ENCODE peak calls at places on chromosomes 13 and 19, in six cellular contexts. One of them, this sample, is unnamed.
A peak's percentile ranks its signal among the peaks of the same experiment; 100 is the strongest.

GRCh38 chr13:57128909-57129308 is 11.8 kb upstream of the PRR20A start:
- DNase-seq in fibroblast of lung: no peak
- DNase-seq in GM23338: peak; percentile 67
- DNase-seq in IMR-90: no peak
- DNase-seq in heart right ventricle: no peak
- DNase-seq in endothelial cell of umbilical vein: no peak
- DNase-seq in this sample: no peak

GRCh38 chr19:52898101-52898500 is 666 bp upstream of the ZNF320 start:
- DNase-seq in fibroblast of lung: no peak
- DNase-seq in GM23338: peak; percentile 65
- DNase-seq in IMR-90: no peak
- DNase-seq in heart right ventricle: peak; percentile 14
- DNase-seq in endothelial cell of umbilical vein: no peak
- DNase-seq in this sample: no peak

GRCh38 chr19:17244618-17245534 is 843 bp downstream of the NR2F6 start:
- DNase-seq in fibroblast of lung: no peak
- DNase-seq in GM23338: peak; percentile 60
- DNase-seq in IMR-90: no peak
- DNase-seq in heart right ventricle: peak; percentile 62
- DNase-seq in endothelial cell of umbilical vein: no peak
- DNase-seq in this sample: peak; percentile 50

GRCh38 chr13:49439609-49440008 is 4.3 kb downstream of the CAB39L start:
- DNase-seq in fibroblast of lung: no peak
- DNase-seq in GM23338: no peak
- DNase-seq in IMR-90: no peak
- DNase-seq in heart right ventricle: no peak
- DNase-seq in endothelial cell of umbilical vein: no peak
- DNase-seq in this sample: no peak

GRCh38 chr13:43356566-43356965 is 333.2 kb downstream of the DNAJC15 start:
- DNase-seq in fibroblast of lung: no peak
- DNase-seq in GM23338: no peak
- DNase-seq in IMR-90: peak; percentile 10
- DNase-seq in heart right ventricle: no peak
- DNase-seq in endothelial cell of umbilical vein: no peak
- DNase-seq in this sample: no peak

GRCh38 chr19:4197625-4198466 is 15.4 kb downstream of the ANKRD24 start:
- DNase-seq in fibroblast of lung: no peak
- DNase-seq in GM23338: peak; percentile 87
- DNase-seq in IMR-90: no peak
- DNase-seq in heart right ventricle: no peak
- DNase-seq in endothelial cell of umbilical vein: no peak
- DNase-seq in this sample: no peak

GRCh38 chr13:35630551-35631275 is 154.2 kb upstream of the MAB21L1 start:
- DNase-seq in fibroblast of lung: peak; percentile 70
- DNase-seq in GM23338: peak; percentile 94
- DNase-seq in IMR-90: peak; percentile 70
- DNase-seq in heart right ventricle: no peak
- DNase-seq in endothelial cell of umbilical vein: peak; percentile 13
- DNase-seq in this sample: no peak

GRCh38 chr13:77207943-77208342 is 119.0 kb downstream of the MYCBP2 start:
- DNase-seq in fibroblast of lung: peak; percentile 79
- DNase-seq in GM23338: peak; percentile 7
- DNase-seq in IMR-90: peak; percentile 96
- DNase-seq in heart right ventricle: no peak
- DNase-seq in endothelial cell of umbilical vein: peak; percentile 31
- DNase-seq in this sample: no peak

GRCh38 chr13:94236876-94237275 is 242.6 kb downstream of the DCT start:
- DNase-seq in fibroblast of lung: no peak
- DNase-seq in GM23338: no peak
- DNase-seq in IMR-90: no peak
- DNase-seq in heart right ventricle: no peak
- DNase-seq in endothelial cell of umbilical vein: no peak
- DNase-seq in this sample: no peak

DNA sequence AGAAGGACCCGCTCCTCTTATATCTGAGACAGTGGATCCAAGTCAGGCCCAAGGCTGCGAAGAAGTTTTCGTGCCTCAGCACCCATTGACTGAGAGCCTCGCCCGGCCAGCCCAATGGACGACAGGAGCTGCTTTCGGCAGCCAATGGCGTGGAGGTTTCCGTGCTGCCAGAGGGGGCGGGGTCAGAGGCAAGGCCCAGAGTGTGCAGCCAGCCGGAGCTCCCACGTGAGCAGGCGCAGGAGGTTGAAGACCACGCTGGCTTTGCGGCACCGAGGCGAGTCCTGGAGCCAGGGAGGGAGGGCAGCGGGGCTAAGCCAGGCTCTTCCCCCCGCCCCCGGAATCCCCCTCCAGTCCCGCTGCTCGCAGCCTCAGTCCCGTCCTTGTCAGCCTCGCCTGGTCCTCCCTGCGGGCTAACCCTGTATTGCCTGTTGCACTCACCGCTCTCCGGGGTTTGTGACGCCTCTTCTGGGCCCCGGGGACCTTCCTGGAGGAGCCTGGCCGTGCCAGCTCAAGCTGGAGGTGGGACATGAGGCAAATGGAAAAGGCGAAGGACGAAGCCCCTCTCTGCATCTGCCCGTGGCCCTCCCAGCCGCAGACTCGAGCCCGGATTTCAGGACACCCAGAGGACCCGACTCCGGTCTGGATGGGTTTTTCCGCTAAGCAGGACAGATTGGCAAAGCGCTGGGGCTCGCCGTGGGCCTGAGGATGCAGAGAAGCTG is 1.5 kb downstream of the IFNL4 start:
- DNase-seq in fibroblast of lung: no peak
- DNase-seq in GM23338: peak; percentile 90
- DNase-seq in IMR-90: no peak
- DNase-seq in heart right ventricle: no peak
- DNase-seq in endothelial cell of umbilical vein: peak; percentile 13
- DNase-seq in this sample: no peak
- H3K4me3 ChIP-seq in fibroblast of lung: no peak overlapping the region
- H3K4me3 ChIP-seq in GM23338: peak overlapping the region; percentile 55
- H3K4me3 ChIP-seq in IMR-90: no peak overlapping the region
- H3K4me3 ChIP-seq in heart right ventricle: no peak overlapping the region
- H3K4me3 ChIP-seq in endothelial cell of umbilical vein: no peak overlapping the region
- H3K4me3 ChIP-seq in this sample: no peak overlapping the region

GRCh38 chr19:3140667-3141038 is 4.8 kb downstream of the GNA15 start:
- DNase-seq in fibroblast of lung: no peak
- DNase-seq in GM23338: no peak
- DNase-seq in IMR-90: no peak
- DNase-seq in heart right ventricle: no peak
- DNase-seq in endothelial cell of umbilical vein: no peak
- DNase-seq in this sample: no peak
- H3K27ac ChIP-seq in fibroblast of lung: no peak overlapping the region
- H3K27ac ChIP-seq in GM23338: no peak overlapping the region
- H3K27ac ChIP-seq in IMR-90: no peak overlapping the region
- H3K27ac ChIP-seq in heart right ventricle: no peak overlapping the region
- H3K27ac ChIP-seq in endothelial cell of umbilical vein: peak overlapping the region; percentile 97
- H3K27ac ChIP-seq in this sample: peak overlapping the region; percentile 83

GRCh38 chr13:110398564-110399507 is 91.8 kb downstream of the COL4A2 start:
- DNase-seq in fibroblast of lung: peak; percentile 70
- DNase-seq in GM23338: no peak
- DNase-seq in IMR-90: peak; percentile 72
- DNase-seq in heart right ventricle: no peak
- DNase-seq in endothelial cell of umbilical vein: no peak
- DNase-seq in this sample: no peak

GRCh38 chr13:110394371-110394841 is 87.3 kb downstream of the COL4A2 start:
- DNase-seq in fibroblast of lung: peak; percentile 93
- DNase-seq in GM23338: no peak
- DNase-seq in IMR-90: peak; percentile 94
- DNase-seq in heart right ventricle: no peak
- DNase-seq in endothelial cell of umbilical vein: no peak
- DNase-seq in this sample: no peak

GRCh38 chr13:110397445-110397844 is 90.4 kb downstream of the COL4A2 start:
- DNase-seq in fibroblast of lung: peak; percentile 98
- DNase-seq in GM23338: no peak
- DNase-seq in IMR-90: peak; percentile 85
- DNase-seq in heart right ventricle: no peak
- DNase-seq in endothelial cell of umbilical vein: no peak
- DNase-seq in this sample: no peak

GRCh38 chr13:110396476-110396875 is 89.4 kb downstream of the COL4A2 start:
- DNase-seq in fibroblast of lung: no peak
- DNase-seq in GM23338: no peak
- DNase-seq in IMR-90: no peak
- DNase-seq in heart right ventricle: no peak
- DNase-seq in endothelial cell of umbilical vein: no peak
- DNase-seq in this sample: no peak

GRCh38 chr13:110396913-110397379 is 89.9 kb downstream of the COL4A2 start:
- DNase-seq in fibroblast of lung: peak; percentile 100
- DNase-seq in GM23338: no peak
- DNase-seq in IMR-90: peak; percentile 100
- DNase-seq in heart right ventricle: peak; percentile 77
- DNase-seq in endothelial cell of umbilical vein: no peak
- DNase-seq in this sample: no peak
- H3K4me1 ChIP-seq in fibroblast of lung: peaks cover 41% of the 10 kb centered on the region
- H3K4me1 ChIP-seq in GM23338: peaks cover 9% of the 10 kb centered on the region
- H3K4me1 ChIP-seq in IMR-90: peaks cover 28% of the 10 kb centered on the region
- H3K4me1 ChIP-seq in heart right ventricle: peaks cover 45% of the 10 kb centered on the region
- H3K4me1 ChIP-seq in endothelial cell of umbilical vein: peaks cover 11% of the 10 kb centered on the region
- H3K4me1 ChIP-seq in this sample: peaks cover 5% of the 10 kb centered on the region

GRCh38 chr19:12526542-12526941 is 24.7 kb downstream of the ZNF564 start:
- DNase-seq in fibroblast of lung: no peak
- DNase-seq in GM23338: no peak
- DNase-seq in IMR-90: no peak
- DNase-seq in heart right ventricle: no peak
- DNase-seq in endothelial cell of umbilical vein: no peak
- DNase-seq in this sample: no peak

GRCh38 chr19:12521996-12522395 is 29.3 kb downstream of the ZNF564 start:
- DNase-seq in fibroblast of lung: no peak
- DNase-seq in GM23338: peak; percentile 74
- DNase-seq in IMR-90: no peak
- DNase-seq in heart right ventricle: no peak
- DNase-seq in endothelial cell of umbilical vein: no peak
- DNase-seq in this sample: no peak

GRCh38 chr19:12527034-12527836 is 24.0 kb downstream of the ZNF564 start:
- DNase-seq in fibroblast of lung: peak; percentile 56
- DNase-seq in GM23338: peak; percentile 69
- DNase-seq in IMR-90: peak; percentile 41
- DNase-seq in heart right ventricle: no peak
- DNase-seq in endothelial cell of umbilical vein: peak; percentile 26
- DNase-seq in this sample: no peak
- H3K4me3 ChIP-seq in fibroblast of lung: no peak overlapping the region
- H3K4me3 ChIP-seq in GM23338: peak overlapping the region; percentile 34
- H3K4me3 ChIP-seq in IMR-90: no peak overlapping the region
- H3K4me3 ChIP-seq in heart right ventricle: no peak overlapping the region
- H3K4me3 ChIP-seq in endothelial cell of umbilical vein: no peak overlapping the region
- H3K4me3 ChIP-seq in this sample: no peak overlapping the region

DNA sequence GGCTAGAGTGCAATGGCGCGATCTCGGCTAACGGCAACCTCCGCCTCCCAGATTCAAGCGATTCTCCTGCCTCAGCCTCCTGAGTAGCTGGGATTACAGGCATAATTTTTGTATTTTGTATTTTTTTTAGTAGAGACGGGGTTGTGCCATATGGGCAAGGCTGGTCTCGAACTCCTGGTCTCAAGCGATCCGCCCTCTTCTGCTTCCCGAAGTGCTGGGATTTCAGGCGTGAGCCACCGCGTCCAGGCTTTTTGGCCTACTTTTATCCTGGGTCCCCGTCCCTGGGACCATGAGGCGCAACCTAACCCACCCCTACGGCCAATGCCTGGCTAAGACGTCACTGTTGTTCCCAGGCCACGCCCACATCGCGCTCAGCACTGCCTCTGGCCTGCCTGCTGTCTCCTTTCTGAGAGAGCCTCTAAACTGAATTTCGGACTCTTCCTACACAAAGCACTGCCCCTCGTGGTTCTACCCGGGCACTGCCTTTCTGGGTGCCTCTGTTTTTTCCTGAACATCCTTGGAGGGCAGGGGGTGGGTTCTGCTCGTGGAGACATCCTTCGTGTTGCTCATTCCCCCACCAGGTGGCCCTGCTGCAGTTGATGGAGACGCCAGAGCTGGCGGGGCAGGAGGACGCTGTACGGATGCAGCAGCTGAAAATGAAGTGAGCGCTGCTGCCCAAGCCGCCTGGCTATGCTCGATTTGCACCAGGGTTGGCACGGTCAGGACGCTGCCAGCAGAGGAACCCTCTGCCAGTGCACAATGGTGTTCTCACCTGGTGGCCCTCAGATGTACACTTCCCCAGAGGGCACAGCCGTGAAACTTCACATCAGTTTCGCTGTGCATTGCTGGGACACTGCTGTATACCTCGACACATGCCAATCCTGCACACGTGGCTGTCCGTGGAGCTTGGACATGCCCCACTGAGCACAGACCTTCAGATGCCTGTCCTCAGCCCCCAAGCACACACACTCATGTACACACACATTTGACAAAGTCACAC is 2.0 kb downstream of the REX1BD start:
- DNase-seq in fibroblast of lung: peak; percentile 47
- DNase-seq in GM23338: peak; percentile 99
- DNase-seq in IMR-90: peak; percentile 57
- DNase-seq in heart right ventricle: peak; percentile 51
- DNase-seq in endothelial cell of umbilical vein: no peak
- DNase-seq in this sample: no peak
- H3K27ac ChIP-seq in fibroblast of lung: no peak overlapping the region
- H3K27ac ChIP-seq in GM23338: peak overlapping the region; percentile 89
- H3K27ac ChIP-seq in IMR-90: no peak overlapping the region
- H3K27ac ChIP-seq in heart right ventricle: no peak overlapping the region
- H3K27ac ChIP-seq in endothelial cell of umbilical vein: no peak overlapping the region
- H3K27ac ChIP-seq in this sample: no peak overlapping the region

GRCh38 chr19:1017115-1017905 is 3.6 kb downstream of the TMEM259 start:
- DNase-seq in fibroblast of lung: no peak
- DNase-seq in GM23338: no peak
- DNase-seq in IMR-90: no peak
- DNase-seq in heart right ventricle: no peak
- DNase-seq in endothelial cell of umbilical vein: no peak
- DNase-seq in this sample: peak; percentile 80
- H3K4me1 ChIP-seq in fibroblast of lung: peaks cover 20% of the 10 kb centered on the region
- H3K4me1 ChIP-seq in GM23338: peaks cover 8% of the 10 kb centered on the region
- H3K4me1 ChIP-seq in IMR-90: peaks cover 33% of the 10 kb centered on the region
- H3K4me1 ChIP-seq in heart right ventricle: peaks cover 56% of the 10 kb centered on the region
- H3K4me1 ChIP-seq in endothelial cell of umbilical vein: peaks cover 40% of the 10 kb centered on the region
- H3K4me1 ChIP-seq in this sample: peaks cover 49% of the 10 kb centered on the region

GRCh38 chr19:20238025-20238623 is 71.1 kb downstream of the ZNF486 start:
- DNase-seq in fibroblast of lung: peak; percentile 90
- DNase-seq in GM23338: peak; percentile 99
- DNase-seq in IMR-90: peak; percentile 77
- DNase-seq in heart right ventricle: peak; percentile 90
- DNase-seq in endothelial cell of umbilical vein: peak; percentile 88
- DNase-seq in this sample: peak; percentile 84
- H3K4me3 ChIP-seq in fibroblast of lung: peak overlapping the region; percentile 76
- H3K4me3 ChIP-seq in GM23338: peak overlapping the region; percentile 100
- H3K4me3 ChIP-seq in IMR-90: peak overlapping the region; percentile 79
- H3K4me3 ChIP-seq in heart right ventricle: peak overlapping the region; percentile 34
- H3K4me3 ChIP-seq in endothelial cell of umbilical vein: peak overlapping the region; percentile 56
- H3K4me3 ChIP-seq in this sample: peak overlapping the region; percentile 67

DNA sequence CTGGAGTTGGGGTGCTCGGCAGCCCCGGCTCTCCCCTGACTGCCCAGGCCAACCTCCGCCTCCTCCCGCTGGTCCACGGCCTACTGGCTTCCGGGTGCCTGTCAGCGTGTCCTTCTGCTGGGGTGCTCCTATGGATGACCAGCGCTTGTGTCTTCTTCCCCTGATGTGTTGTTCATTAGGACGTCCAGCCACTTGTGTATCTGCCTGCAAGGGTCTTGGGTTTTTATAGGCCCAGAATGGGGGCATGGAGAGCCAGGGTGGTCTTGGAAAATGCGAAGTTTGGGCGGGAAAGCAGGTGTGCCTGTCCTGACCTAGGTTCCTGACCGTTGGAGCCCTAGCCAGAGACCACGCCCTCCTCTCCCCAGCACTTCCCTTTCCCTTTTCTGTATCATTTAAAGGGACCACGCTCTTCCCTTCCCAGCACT is 139.8 kb downstream of the SLITRK5 start:
- DNase-seq in fibroblast of lung: no peak
- DNase-seq in GM23338: peak; percentile 4
- DNase-seq in IMR-90: no peak
- DNase-seq in heart right ventricle: no peak
- DNase-seq in endothelial cell of umbilical vein: no peak
- DNase-seq in this sample: no peak
- H3K27ac ChIP-seq in fibroblast of lung: no peak overlapping the region
- H3K27ac ChIP-seq in GM23338: no peak overlapping the region
- H3K27ac ChIP-seq in IMR-90: no peak overlapping the region
- H3K27ac ChIP-seq in heart right ventricle: no peak overlapping the region
- H3K27ac ChIP-seq in endothelial cell of umbilical vein: no peak overlapping the region
- H3K27ac ChIP-seq in this sample: no peak overlapping the region

This sample was measured in left lung.